ENCODE peak calls at places on chromosomes 2 and 18, in four cellular contexts. One of them, this sample, is unnamed.

GRCh38 chr2:233115121-233115520 is 55.0 kb downstream of the INPP5D start:
- DNase-seq in pancreas: no peak
- DNase-seq in PC-9: no peak
- DNase-seq in mammary epithelial cell: no peak
- DNase-seq in this sample: no peak

GRCh38 chr2:31414601-31415241 is at the start of gene XDH:
- DNase-seq in pancreas: no peak
- DNase-seq in PC-9: peak; percentile 99
- DNase-seq in mammary epithelial cell: peak; percentile 78
- DNase-seq in this sample: no peak

GRCh38 chr2:70941701-70942100 is 6.0 kb downstream of the ATP6V1B1 start:
- DNase-seq in pancreas: no peak
- DNase-seq in PC-9: no peak
- DNase-seq in mammary epithelial cell: no peak
- DNase-seq in this sample: no peak

GRCh38 chr2:6352906-6353515 is 512.7 kb downstream of the CMPK2 start:
- DNase-seq in pancreas: peak; percentile 76
- DNase-seq in PC-9: no peak
- DNase-seq in mammary epithelial cell: no peak
- DNase-seq in this sample: peak; percentile 61

GRCh38 chr2:70974592-70974991 is 3.8 kb upstream of the ANKRD53 start:
- DNase-seq in pancreas: no peak
- DNase-seq in PC-9: no peak
- DNase-seq in mammary epithelial cell: no peak
- DNase-seq in this sample: no peak

GRCh38 chr2:195456765-195457164 is 200.3 kb upstream of the SLC39A10 start:
- DNase-seq in pancreas: no peak
- DNase-seq in PC-9: no peak
- DNase-seq in mammary epithelial cell: no peak
- DNase-seq in this sample: no peak

GRCh38 chr2:231680992-231681852 is 27.1 kb upstream of the PTMA start:
- DNase-seq in pancreas: peak; percentile 89
- DNase-seq in PC-9: peak; percentile 61
- DNase-seq in mammary epithelial cell: no peak
- DNase-seq in this sample: no peak

GRCh38 chr2:7633556-7634153 is 716.4 kb downstream of the RNF144A start:
- DNase-seq in pancreas: no peak
- DNase-seq in PC-9: no peak
- DNase-seq in mammary epithelial cell: peak; percentile 7
- DNase-seq in this sample: no peak

GRCh38 chr2:47237375-47238357 is 82.6 kb upstream of the STPG4 start:
- DNase-seq in pancreas: no peak
- DNase-seq in PC-9: peak; percentile 52
- DNase-seq in mammary epithelial cell: no peak
- DNase-seq in this sample: no peak

GRCh38 chr2:118417417-118418125 is 329.3 kb downstream of the INSIG2 start:
- DNase-seq in pancreas: no peak
- DNase-seq in PC-9: peak; percentile 20
- DNase-seq in mammary epithelial cell: peak; percentile 55
- DNase-seq in this sample: no peak

GRCh38 chr18:2537281-2537680 is 34.0 kb downstream of the METTL4 start:
- DNase-seq in pancreas: no peak
- DNase-seq in PC-9: no peak
- DNase-seq in mammary epithelial cell: no peak
- DNase-seq in this sample: no peak

GRCh38 chr2:120669121-120669952 is 66.3 kb upstream of the GLI2 start:
- DNase-seq in pancreas: no peak
- DNase-seq in PC-9: peak; percentile 90
- DNase-seq in mammary epithelial cell: no peak
- DNase-seq in this sample: no peak

GRCh38 chr2:26034597-26035067 is 748 bp downstream of the RAB10 start:
- DNase-seq in pancreas: no peak
- DNase-seq in PC-9: peak; percentile 52
- DNase-seq in mammary epithelial cell: no peak
- DNase-seq in this sample: no peak

GRCh38 chr2:79850912-79851311 is 338.1 kb downstream of the CTNNA2 start:
- DNase-seq in pancreas: no peak
- DNase-seq in PC-9: no peak
- DNase-seq in mammary epithelial cell: no peak
- DNase-seq in this sample: no peak

GRCh38 chr18:48926420-48926857 is 24.3 kb downstream of the SMAD7 start:
- DNase-seq in pancreas: no peak
- DNase-seq in PC-9: no peak
- DNase-seq in mammary epithelial cell: no peak
- DNase-seq in this sample: no peak

GRCh38 chr2:165839610-165840009 is 45.6 kb upstream of the GALNT3 start:
- DNase-seq in pancreas: no peak
- DNase-seq in PC-9: no peak
- DNase-seq in mammary epithelial cell: peak; percentile 35
- DNase-seq in this sample: no peak

GRCh38 chr2:27545348-27546141 is 37.3 kb upstream of the ZNF512 start:
- DNase-seq in pancreas: no peak
- DNase-seq in PC-9: peak; percentile 52
- DNase-seq in mammary epithelial cell: peak; percentile 46
- DNase-seq in this sample: no peak

GRCh38 chr2:45598545-45598944 is 12.5 kb downstream of the SRBD1 start:
- DNase-seq in pancreas: no peak
- DNase-seq in PC-9: no peak
- DNase-seq in mammary epithelial cell: no peak
- DNase-seq in this sample: no peak

GRCh38 chr18:3611313-3612038 is 161.5 kb downstream of the TGIF1 start:
- DNase-seq in pancreas: no peak
- DNase-seq in PC-9: no peak
- DNase-seq in mammary epithelial cell: no peak
- DNase-seq in this sample: no peak

GRCh38 chr2:152811916-152812315 is 93.5 kb downstream of the ARL6IP6 start:
- DNase-seq in pancreas: no peak
- DNase-seq in PC-9: no peak
- DNase-seq in mammary epithelial cell: no peak
- DNase-seq in this sample: no peak

GRCh38 chr18:77433076-77433475 is 183.4 kb downstream of the GALR1 start:
- DNase-seq in pancreas: no peak
- DNase-seq in PC-9: no peak
- DNase-seq in mammary epithelial cell: no peak
- DNase-seq in this sample: no peak

GRCh38 chr2:220891405-220891804 is 680.7 kb downstream of the EPHA4 start:
- DNase-seq in pancreas: no peak
- DNase-seq in PC-9: peak; percentile 64
- DNase-seq in mammary epithelial cell: peak; percentile 74
- DNase-seq in this sample: peak; percentile 54

GRCh38 chr18:22709288-22710060 is 223.7 kb upstream of the RBBP8 start:
- DNase-seq in pancreas: no peak
- DNase-seq in PC-9: no peak
- DNase-seq in mammary epithelial cell: no peak
- DNase-seq in this sample: no peak

GRCh38 chr2:95179451-95179850 is 13.8 kb downstream of the ZNF2 start:
- DNase-seq in pancreas: no peak
- DNase-seq in PC-9: no peak
- DNase-seq in mammary epithelial cell: no peak
- DNase-seq in this sample: no peak
- H3K4me3 ChIP-seq in pancreas: no peak overlapping the region
- H3K4me3 ChIP-seq in PC-9: no peak overlapping the region
- H3K4me3 ChIP-seq in mammary epithelial cell: no peak overlapping the region
- H3K4me3 ChIP-seq in this sample: no peak overlapping the region

DNA sequence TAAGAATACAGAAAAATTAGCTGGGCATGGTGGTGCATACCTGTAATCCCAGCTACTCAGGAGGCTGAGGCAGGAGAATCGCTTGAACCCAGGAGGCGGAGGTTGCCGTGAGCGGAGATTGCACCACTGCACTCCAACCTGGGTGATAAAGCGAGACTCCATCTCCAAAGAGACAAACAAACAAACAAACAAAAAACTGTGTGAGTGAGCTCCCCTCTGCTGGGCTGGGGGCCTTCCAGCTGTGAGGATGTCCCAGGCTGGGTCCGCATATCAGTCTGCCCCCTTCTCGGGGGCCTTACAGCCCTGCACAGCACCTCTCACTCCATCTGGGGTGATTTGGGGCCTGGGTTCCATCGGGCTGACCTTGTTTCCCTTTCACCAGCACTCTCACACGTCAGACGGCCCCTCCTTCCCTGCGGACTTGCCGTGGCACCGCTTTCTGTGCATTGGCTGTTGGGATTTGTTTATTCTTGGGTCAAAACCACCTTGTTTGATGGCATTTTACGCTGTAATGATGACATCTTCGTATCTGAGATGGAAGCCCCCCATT is 2.8 kb upstream of the KLHL30 start:
- DNase-seq in pancreas: no peak
- DNase-seq in PC-9: no peak
- DNase-seq in mammary epithelial cell: no peak
- DNase-seq in this sample: no peak
- H3K27ac ChIP-seq in pancreas: no peak overlapping the region
- H3K27ac ChIP-seq in PC-9: no peak overlapping the region
- H3K27ac ChIP-seq in mammary epithelial cell: no peak overlapping the region
- H3K27ac ChIP-seq in this sample: no peak overlapping the region

GRCh38 chr2:72927066-72927465 is 9.7 kb downstream of the EMX1 start:
- DNase-seq in pancreas: no peak
- DNase-seq in PC-9: no peak
- DNase-seq in mammary epithelial cell: no peak
- DNase-seq in this sample: no peak

GRCh38 chr2:72926368-72926767 is 9.0 kb downstream of the EMX1 start:
- DNase-seq in pancreas: no peak
- DNase-seq in PC-9: no peak
- DNase-seq in mammary epithelial cell: no peak
- DNase-seq in this sample: no peak

GRCh38 chr2:72924353-72925240 is 7.3 kb downstream of the EMX1 start:
- DNase-seq in pancreas: no peak
- DNase-seq in PC-9: no peak
- DNase-seq in mammary epithelial cell: no peak
- DNase-seq in this sample: no peak

GRCh38 chr2:72923833-72924352 is 6.6 kb downstream of the EMX1 start:
- DNase-seq in pancreas: no peak
- DNase-seq in PC-9: no peak
- DNase-seq in mammary epithelial cell: no peak
- DNase-seq in this sample: no peak

GRCh38 chr2:72925328-72925943 is 8.1 kb downstream of the EMX1 start:
- DNase-seq in pancreas: no peak
- DNase-seq in PC-9: no peak
- DNase-seq in mammary epithelial cell: no peak
- DNase-seq in this sample: no peak
- H3K27me3 ChIP-seq in pancreas: peaks cover 25% of the 10 kb centered on the region
- H3K27me3 ChIP-seq in PC-9: peaks cover 98% of the 10 kb centered on the region
- H3K27me3 ChIP-seq in mammary epithelial cell: peaks cover 56% of the 10 kb centered on the region
- H3K27me3 ChIP-seq in this sample: peaks cover 79% of the 10 kb centered on the region

GRCh38 chr2:112646791-112647720 is 1.3 kb downstream of the SLC20A1 start:
- DNase-seq in pancreas: no peak
- DNase-seq in PC-9: no peak
- DNase-seq in mammary epithelial cell: no peak
- DNase-seq in this sample: no peak

GRCh38 chr2:112644933-112645395 is 775 bp upstream of the SLC20A1 start:
- DNase-seq in pancreas: no peak
- DNase-seq in PC-9: no peak
- DNase-seq in mammary epithelial cell: no peak
- DNase-seq in this sample: no peak

GRCh38 chr2:112645396-112646101 is at the start of gene SLC20A1:
- DNase-seq in pancreas: peak; percentile 99
- DNase-seq in PC-9: peak; percentile 93
- DNase-seq in mammary epithelial cell: peak; percentile 96
- DNase-seq in this sample: peak; percentile 85

GRCh38 chr2:112646102-112646719 is 472 bp downstream of the SLC20A1 start:
- DNase-seq in pancreas: peak; percentile 60
- DNase-seq in PC-9: no peak
- DNase-seq in mammary epithelial cell: no peak
- DNase-seq in this sample: no peak

GRCh38 chr2:112648081-112648480 is 2.3 kb downstream of the SLC20A1 start:
- DNase-seq in pancreas: no peak
- DNase-seq in PC-9: no peak
- DNase-seq in mammary epithelial cell: no peak
- DNase-seq in this sample: no peak
- H3K4me3 ChIP-seq in pancreas: no peak overlapping the region
- H3K4me3 ChIP-seq in PC-9: peak overlapping the region; percentile 99
- H3K4me3 ChIP-seq in mammary epithelial cell: peak overlapping the region; percentile 84
- H3K4me3 ChIP-seq in this sample: no peak overlapping the region

GRCh38 chr2:179669196-179669595 is 192.2 kb downstream of the ZNF385B start:
- DNase-seq in pancreas: no peak
- DNase-seq in PC-9: no peak
- DNase-seq in mammary epithelial cell: no peak
- DNase-seq in this sample: no peak
- H3K27ac ChIP-seq in pancreas: no peak overlapping the region
- H3K27ac ChIP-seq in PC-9: no peak overlapping the region
- H3K27ac ChIP-seq in mammary epithelial cell: no peak overlapping the region
- H3K27ac ChIP-seq in this sample: no peak overlapping the region

GRCh38 chr2:236365258-236366048 is 101.2 kb upstream of the ASB18 start:
- DNase-seq in pancreas: no peak
- DNase-seq in PC-9: no peak
- DNase-seq in mammary epithelial cell: no peak
- DNase-seq in this sample: no peak
- H3K27me3 ChIP-seq in pancreas: no peaks in the 10 kb centered on the region
- H3K27me3 ChIP-seq in PC-9: peaks cover 73% of the 10 kb centered on the region
- H3K27me3 ChIP-seq in mammary epithelial cell: no peaks in the 10 kb centered on the region
- H3K27me3 ChIP-seq in this sample: no peaks in the 10 kb centered on the region

GRCh38 chr2:142131016-142131714 is at the start of gene LRP1B:
- DNase-seq in pancreas: peak; percentile 12
- DNase-seq in PC-9: peak; percentile 61
- DNase-seq in mammary epithelial cell: peak; percentile 35
- DNase-seq in this sample: no peak
- H3K4me3 ChIP-seq in pancreas: peak within 1 kb of the TSS; percentile 45
- H3K4me3 ChIP-seq in PC-9: peak within 1 kb of the TSS; percentile 82
- H3K4me3 ChIP-seq in mammary epithelial cell: peak within 1 kb of the TSS; percentile 66
- H3K4me3 ChIP-seq in this sample: peak within 1 kb of the TSS; percentile 43

DNA sequence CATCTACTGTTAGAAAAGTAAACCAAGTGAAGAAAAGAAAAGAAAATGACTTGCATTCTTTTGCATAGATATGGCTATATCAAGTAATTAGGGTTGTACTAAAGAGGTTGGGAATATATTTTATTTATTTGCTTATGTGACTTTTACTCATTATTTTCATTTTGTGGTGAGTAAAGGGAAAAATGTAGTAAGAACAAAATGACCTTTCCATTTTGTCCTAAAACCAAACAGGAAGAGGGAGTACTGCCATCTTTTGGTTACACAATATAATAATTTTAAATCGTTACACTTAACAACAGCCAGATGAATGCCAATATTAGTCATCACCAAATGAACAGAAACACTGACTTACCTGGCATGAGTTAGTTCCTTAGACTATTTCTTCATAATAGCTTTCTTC is 47.3 kb upstream of the NDUFV2 start:
- DNase-seq in pancreas: no peak
- DNase-seq in PC-9: peak; percentile 90
- DNase-seq in mammary epithelial cell: peak; percentile 85
- DNase-seq in this sample: no peak
- H3K27ac ChIP-seq in pancreas: no peak overlapping the region
- H3K27ac ChIP-seq in PC-9: peak overlapping the region; percentile 77
- H3K27ac ChIP-seq in mammary epithelial cell: peak overlapping the region; percentile 85
- H3K27ac ChIP-seq in this sample: no peak overlapping the region

This sample was measured in iPS DF 6.9.